ENCODE peak calls at places on chromosomes 2 and 18, in eight cellular contexts. L, S, F, W, V, C, P and I are unnamed samples.

GRCh38 chr2:236823976-236824375 is 254.4 kb downstream of the ACKR3 start:
- DNase-seq in L (no peak), S (no peak), F (no peak), W (no peak), V (no peak), C (no peak), P (no peak), I (no peak)

GRCh38 chr2:161796192-161796591 is 172.0 kb downstream of the SLC4A10 start:
- DNase-seq in L (peak), S (no peak), F (no peak), W (peak), V (no peak), C (no peak), P (no peak), I (no peak)

GRCh38 chr2:63189026-63189425 is 138.4 kb downstream of the OTX1 start:
- DNase-seq in L (no peak), S (no peak), F (peak), W (peak), V (no peak), C (no peak), P (peak), I (peak)

GRCh38 chr2:238083919-238084318 is 16.2 kb upstream of the ESPNL start:
- DNase-seq in L (no peak), S (no peak), F (no peak), W (no peak), V (no peak), C (no peak), P (no peak), I (no peak)

GRCh38 chr2:14424478-14425390 is 207.8 kb upstream of the LRATD1 start:
- DNase-seq in L (no peak), S (no peak), F (no peak), W (no peak), V (no peak), C (no peak), P (no peak), I (no peak)

GRCh38 chr2:143477724-143478443 is 348.7 kb downstream of the ARHGAP15 start:
- DNase-seq in L (no peak), S (no peak), F (no peak), W (no peak), V (no peak), C (no peak), P (no peak), I (no peak)

GRCh38 chr2:10864888-10865551 is 46.7 kb upstream of the KCNF1 start:
- DNase-seq in L (no peak), S (peak), F (no peak), W (no peak), V (no peak), C (no peak), P (no peak), I (no peak)

GRCh38 chr2:43240762-43241150 is 14.3 kb upstream of the ZFP36L2 start:
- DNase-seq in L (no peak), S (no peak), F (no peak), W (no peak), V (no peak), C (no peak), P (no peak), I (no peak)

GRCh38 chr18:6628189-6628588 is 101.3 kb upstream of the ARHGAP28 start:
- DNase-seq in L (no peak), S (no peak), F (no peak), W (no peak), V (no peak), C (no peak), P (no peak), I (no peak)

GRCh38 chr2:224638338-224638823 is 53.2 kb upstream of the CUL3 start:
- DNase-seq in L (no peak), S (no peak), F (no peak), W (no peak), V (no peak), C (no peak), P (no peak), I (no peak)

GRCh38 chr2:11753886-11754704 is 7.7 kb downstream of the LPIN1 start:
- DNase-seq in L (no peak), S (peak), F (peak), W (peak), V (no peak), C (peak), P (no peak), I (no peak)

GRCh38 chr2:105539331-105539730 is 140.5 kb upstream of the FHL2 start:
- DNase-seq in L (no peak), S (no peak), F (no peak), W (no peak), V (no peak), C (no peak), P (no peak), I (no peak)

GRCh38 chr2:36356990-36357505 is 1.5 kb downstream of the CRIM1 start:
- DNase-seq in L (no peak), S (no peak), F (no peak), W (no peak), V (no peak), C (peak), P (no peak), I (no peak)

GRCh38 chr18:76581261-76581660 is 86.2 kb upstream of the ZNF516 start:
- DNase-seq in L (no peak), S (no peak), F (no peak), W (no peak), V (no peak), C (no peak), P (no peak), I (no peak)

GRCh38 chr18:35478520-35479435 is 19.0 kb downstream of the INO80C start:
- DNase-seq in L (no peak), S (no peak), F (peak), W (no peak), V (no peak), C (no peak), P (no peak), I (peak)

GRCh38 chr2:69375494-69376353 is 11.3 kb downstream of the GFPT1 start:
- DNase-seq in L (no peak), S (no peak), F (no peak), W (peak), V (no peak), C (peak), P (no peak), I (peak)

GRCh38 chr2:174516495-174517378 is 29.9 kb upstream of the GPR155 start:
- DNase-seq in L (no peak), S (no peak), F (no peak), W (no peak), V (no peak), C (no peak), P (no peak), I (no peak)

GRCh38 chr2:145100301-145100700 is 580.4 kb upstream of the ZEB2 start:
- DNase-seq in L (no peak), S (no peak), F (no peak), W (no peak), V (no peak), C (no peak), P (no peak), I (no peak)

GRCh38 chr2:14051401-14051800 is 581.1 kb upstream of the LRATD1 start:
- DNase-seq in L (no peak), S (no peak), F (no peak), W (no peak), V (no peak), C (no peak), P (no peak), I (no peak)

GRCh38 chr18:32383040-32383819 is 87.5 kb downstream of the GAREM1 start:
- DNase-seq in L (no peak), S (no peak), F (peak), W (no peak), V (no peak), C (no peak), P (peak), I (peak)

GRCh38 chr2:156434461-156435291 is 1.5 kb upstream of the GPD2 start:
- DNase-seq in L (no peak), S (no peak), F (no peak), W (no peak), V (peak), C (no peak), P (no peak), I (no peak)

GRCh38 chr2:213016984-213017351 is 134.4 kb downstream of the IKZF2 start:
- DNase-seq in L (no peak), S (no peak), F (no peak), W (no peak), V (no peak), C (no peak), P (no peak), I (no peak)

GRCh38 chr2:36369711-36370110 is 14.1 kb downstream of the CRIM1 start:
- DNase-seq in L (no peak), S (no peak), F (no peak), W (no peak), V (no peak), C (no peak), P (no peak), I (no peak)

GRCh38 chr2:130823886-130824491 is 12.7 kb upstream of the ARHGEF4 start:
- DNase-seq in L (peak), S (peak), F (no peak), W (no peak), V (no peak), C (no peak), P (no peak), I (no peak)

GRCh38 chr2:112880696-112881095 is 30.3 kb upstream of the IL37 start:
- DNase-seq in L (no peak), S (no peak), F (no peak), W (no peak), V (no peak), C (no peak), P (no peak), I (no peak)

GRCh38 chr18:56068030-56068671 is 480.2 kb upstream of the TCF4 start:
- DNase-seq in L (no peak), S (no peak), F (no peak), W (no peak), V (no peak), C (no peak), P (peak), I (peak)

GRCh38 chr2:106341666-106342065 is 126.5 kb downstream of the RGPD3 start:
- DNase-seq in L (no peak), S (no peak), F (no peak), W (no peak), V (no peak), C (no peak), P (no peak), I (no peak)